ENCODE peak calls at places on chromosomes 3 and 15, in seven cellular contexts. H is GM23248, T is H1, P is IMR-90, X is mesendoderm, M is HCT116, Z is neuronal stem cell. S is an unnamed sample. For H3K4me1, the result is how much of the 10 kb centered on the place peaks cover.

GRCh38 chr3:42539871-42540714 is 37.6 kb downstream of the VIPR1 start:
- DNase-seq in H (peak), T (peak), P (no peak), X (peak), M (peak), Z (peak), S (peak)

GRCh38 chr15:62569460-62570404 is 404.6 kb upstream of the C2CD4B start:
- DNase-seq in H (peak), T (no peak), P (peak), X (no peak), M (no peak), Z (no peak), S (peak)

GRCh38 chr3:180119567-180119966 is 82.8 kb upstream of the PEX5L start:
- DNase-seq in H (no peak), T (no peak), P (no peak), X (no peak), M (no peak), Z (no peak), S (no peak)

GRCh38 chr15:85750319-85750806 is 44.4 kb downstream of the KLHL25 start:
- DNase-seq in H (peak), T (no peak), P (peak), X (peak), M (no peak), Z (no peak), S (peak)

GRCh38 chr3:67655364-67656121 is 1.1 kb upstream of the SUCLG2 start:
- DNase-seq in H (peak), T (no peak), P (no peak), X (no peak), M (no peak), Z (no peak), S (peak)

GRCh38 chr3:128584412-128585020 is 66.1 kb downstream of the RPN1 start:
- DNase-seq in H (peak), T (peak), P (peak), X (peak), M (peak), Z (peak), S (peak)

GRCh38 chr3:153348457-153349137 is 186.6 kb downstream of the RAP2B start:
- DNase-seq in H (peak), T (peak), P (peak), X (peak), M (no peak), Z (no peak), S (no peak)

GRCh38 chr3:43296565-43296964 is 10.2 kb downstream of the SNRK start:
- DNase-seq in H (peak), T (no peak), P (peak), X (no peak), M (no peak), Z (no peak), S (no peak)

GRCh38 chr3:159857840-159858239 is 130.8 kb upstream of the IL12A start:
- DNase-seq in H (no peak), T (no peak), P (no peak), X (no peak), M (no peak), Z (no peak), S (no peak)

GRCh38 chr3:192825657-192826200 is 91.9 kb downstream of the MB21D2 start:
- DNase-seq in H (peak), T (no peak), P (peak), X (peak), M (no peak), Z (no peak), S (no peak)

GRCh38 chr3:182909318-182910040 is 70.9 kb downstream of the DCUN1D1 start:
- DNase-seq in H (peak), T (no peak), P (no peak), X (peak), M (no peak), Z (no peak), S (no peak)

GRCh38 chr15:88401972-88402656 is 65.1 kb downstream of the MRPL46 start:
- DNase-seq in H (peak), T (no peak), P (no peak), X (peak), M (no peak), Z (no peak), S (no peak)
- H3K27ac ChIP-seq in H (no peak), T (no peak), P (no peak), X (no peak), M (no peak), Z (no peak), S (no peak)

GRCh38 chr3:32456429-32457130 is 46.1 kb downstream of the CMTM6 start:
- DNase-seq in H (no peak), T (peak), P (no peak), X (no peak), M (no peak), Z (no peak), S (no peak)

GRCh38 chr3:32460031-32460749 is 42.5 kb downstream of the CMTM6 start:
- DNase-seq in H (no peak), T (peak), P (no peak), X (peak), M (no peak), Z (peak), S (no peak)

GRCh38 chr3:32455609-32456428 is 46.8 kb downstream of the CMTM6 start:
- DNase-seq in H (no peak), T (no peak), P (no peak), X (peak), M (no peak), Z (no peak), S (no peak)

GRCh38 chr3:32457971-32458471 is 44.6 kb downstream of the CMTM6 start:
- DNase-seq in H (no peak), T (peak), P (no peak), X (peak), M (no peak), Z (no peak), S (no peak)

GRCh38 chr3:32459474-32459873 is 43.2 kb downstream of the CMTM6 start:
- DNase-seq in H (no peak), T (no peak), P (no peak), X (no peak), M (no peak), Z (no peak), S (no peak)
- H3K4me1 ChIP-seq in H (under half), T (under half), P (under half), X (under half), M (under half), Z (under half), S (under half)

GRCh38 chr3:167776144-167776685 is 40.7 kb downstream of the SERPINI1 start:
- DNase-seq in H (no peak), T (no peak), P (no peak), X (no peak), M (no peak), Z (no peak), S (no peak)

GRCh38 chr3:167772992-167773391 is 37.5 kb downstream of the SERPINI1 start:
- DNase-seq in H (no peak), T (no peak), P (no peak), X (no peak), M (no peak), Z (no peak), S (no peak)

GRCh38 chr3:167777356-167777755 is 41.8 kb downstream of the SERPINI1 start:
- DNase-seq in H (no peak), T (no peak), P (no peak), X (no peak), M (no peak), Z (no peak), S (no peak)

DNA sequence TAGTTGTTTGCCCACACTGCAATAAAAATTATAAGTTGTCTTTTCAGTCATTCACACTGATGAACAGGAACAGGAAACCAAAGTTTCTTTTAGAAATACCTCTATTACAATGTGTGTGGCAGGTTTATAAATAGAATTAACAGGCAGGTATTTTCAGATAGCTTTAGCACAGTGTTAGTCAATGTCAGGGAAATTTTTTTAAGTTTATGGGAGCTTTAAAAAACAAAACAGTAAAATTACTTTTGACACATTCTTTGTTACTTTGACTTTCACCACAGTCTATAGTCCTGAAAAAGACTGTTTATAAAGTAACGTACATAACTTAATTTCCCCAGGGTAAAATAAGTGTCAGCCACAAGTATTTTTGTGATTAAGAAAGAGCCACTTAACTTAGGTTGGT is 38.1 kb downstream of the SERPINI1 start:
- DNase-seq in H (no peak), T (no peak), P (no peak), X (no peak), M (no peak), Z (no peak), S (no peak)
- H3K9ac ChIP-seq in H (no peak), T (no peak), P (no peak), X (no peak), M (no peak), Z (no peak), S (no peak)

DNA sequence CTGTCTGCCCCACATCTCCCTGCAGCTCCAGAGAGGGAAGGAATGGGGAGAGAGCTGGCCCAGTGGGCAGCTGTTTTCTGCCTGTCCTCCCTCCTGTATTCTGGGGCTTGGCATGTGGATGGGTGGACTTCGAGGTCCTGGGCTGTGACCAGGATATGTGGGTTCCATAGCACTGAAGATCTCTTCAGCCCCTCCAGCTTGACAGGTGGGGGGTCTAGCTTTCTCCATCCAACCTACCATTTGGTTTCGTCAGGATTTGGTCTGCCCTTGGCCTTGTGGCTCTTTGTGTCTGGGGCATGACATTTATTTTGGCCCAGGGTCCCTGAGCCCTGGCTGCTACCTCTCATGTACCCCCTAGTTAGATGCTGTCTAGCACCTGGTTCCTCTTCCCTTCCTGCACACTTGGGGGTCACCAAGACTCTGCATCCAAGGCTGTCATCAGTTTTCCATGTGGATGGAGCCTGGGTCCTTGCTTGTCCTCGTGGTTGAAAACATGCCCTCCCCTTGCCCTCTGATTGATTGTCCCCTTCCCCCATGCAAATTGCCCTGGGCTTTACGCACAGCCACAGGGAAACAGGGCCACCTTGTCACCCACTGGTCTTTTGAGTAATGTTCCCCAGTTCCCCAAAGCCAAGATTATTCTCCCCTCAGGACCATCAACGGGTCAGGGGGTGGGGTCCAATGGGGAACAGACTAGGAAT is 3.2 kb downstream of the EPHB3 start:
- DNase-seq in H (no peak), T (no peak), P (no peak), X (no peak), M (no peak), Z (no peak), S (no peak)
- H3K27ac ChIP-seq in H (peak), T (no peak), P (no peak), X (no peak), M (peak), Z (no peak), S (no peak)

GRCh38 chr15:70356062-70356860 is 258.5 kb upstream of the TLE3 start:
- DNase-seq in H (no peak), T (no peak), P (no peak), X (no peak), M (no peak), Z (no peak), S (no peak)

GRCh38 chr15:70351941-70352774 is 254.4 kb upstream of the TLE3 start:
- DNase-seq in H (no peak), T (no peak), P (no peak), X (no peak), M (no peak), Z (no peak), S (no peak)

GRCh38 chr15:70353606-70354259 is 256.0 kb upstream of the TLE3 start:
- DNase-seq in H (no peak), T (no peak), P (no peak), X (no peak), M (no peak), Z (no peak), S (no peak)

GRCh38 chr15:70355275-70355795 is 257.6 kb upstream of the TLE3 start:
- DNase-seq in H (no peak), T (no peak), P (no peak), X (no peak), M (no peak), Z (no peak), S (no peak)

GRCh38 chr15:70354260-70354894 is 256.7 kb upstream of the TLE3 start:
- DNase-seq in H (no peak), T (no peak), P (no peak), X (no peak), M (no peak), Z (no peak), S (no peak)
- H3K4me1 ChIP-seq in H (under half), T (under half), P (under half), X (under half), M (under half), Z (under half), S (under half)

GRCh38 chr3:32438596-32439344 is 47.1 kb downstream of the CMTM7 start:
- DNase-seq in H (no peak), T (peak), P (no peak), X (no peak), M (no peak), Z (no peak), S (no peak)

GRCh38 chr3:32437898-32438297 is 46.2 kb downstream of the CMTM7 start:
- DNase-seq in H (no peak), T (peak), P (no peak), X (no peak), M (no peak), Z (no peak), S (no peak)

GRCh38 chr3:32443471-32443870 is 51.8 kb downstream of the CMTM7 start:
- DNase-seq in H (peak), T (no peak), P (peak), X (no peak), M (peak), Z (no peak), S (no peak)

GRCh38 chr3:32442766-32443165 is 51.1 kb downstream of the CMTM7 start:
- DNase-seq in H (peak), T (no peak), P (peak), X (no peak), M (no peak), Z (no peak), S (no peak)

DNA sequence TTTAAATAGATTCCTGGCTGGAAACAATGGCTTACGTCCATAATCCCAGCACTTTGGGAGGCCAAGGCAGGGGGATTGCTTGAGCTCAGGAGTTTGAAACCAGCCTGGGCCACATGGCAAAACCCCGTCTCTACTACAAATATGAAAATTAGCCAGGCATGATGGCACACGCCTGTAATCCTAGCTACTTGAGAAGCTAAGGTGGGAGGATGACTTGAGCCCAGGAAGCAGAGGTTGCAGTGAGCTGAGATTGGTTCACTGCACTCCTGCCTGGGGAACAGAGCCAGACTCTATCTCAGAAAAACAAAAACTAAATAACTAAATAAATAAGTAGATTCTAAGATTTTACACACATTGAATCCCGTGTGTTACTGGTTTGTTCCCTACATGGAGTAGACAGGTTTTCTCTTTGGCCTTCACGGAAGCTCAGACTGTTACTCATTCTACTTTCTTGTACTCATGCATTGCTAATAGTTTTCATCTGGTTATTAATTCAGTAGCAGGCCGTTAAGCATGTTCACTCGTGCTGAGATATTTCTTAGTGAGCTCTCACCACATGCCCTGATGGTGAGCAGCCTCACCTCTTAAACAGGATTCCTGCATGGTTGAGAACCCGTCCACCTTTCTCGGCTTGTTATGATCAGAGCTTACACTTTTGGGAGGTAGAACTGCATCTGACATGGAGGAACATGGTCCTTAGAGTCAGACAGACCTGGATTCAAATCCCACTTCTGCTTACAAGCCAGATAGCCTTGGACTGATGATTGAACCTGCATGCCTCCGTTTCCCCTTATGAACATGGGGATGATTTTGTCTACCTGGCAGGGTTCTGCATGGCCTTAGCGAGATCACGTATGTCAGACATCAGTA is 49.1 kb downstream of the CMTM7 start:
- DNase-seq in H (peak), T (peak), P (no peak), X (no peak), M (no peak), Z (no peak), S (no peak)
- H3K9ac ChIP-seq in H (no peak), T (no peak), P (no peak), X (no peak), M (no peak), Z (no peak), S (no peak)

GRCh38 chr15:82900511-82900910 is 52.0 kb downstream of the HOMER2 start:
- DNase-seq in H (peak), T (no peak), P (no peak), X (no peak), M (no peak), Z (no peak), S (no peak)
- H3K27ac ChIP-seq in H (no peak), T (no peak), P (no peak), X (no peak), M (no peak), Z (no peak), S (no peak)

S was measured in kidney.